ENCODE peak calls at places on chromosomes 12 and 14, in nine cellular contexts. Z is CD8-positive, alpha-beta T cell; Q is Panc1; Y is tibial nerve; N is cardiac fibroblast; L is AG09319; W is WTC11; T is fibroblast of pulmonary artery; G is HFF-Myc. D is an unnamed sample.

GRCh38 chr12:100554608-100555077 is 18.8 kb upstream of the GAS2L3 start:
- DNase-seq in Z (no peak), Q (peak; percentile 58), L (peak; percentile 59), T (peak; percentile 95), Y (peak; percentile 86), N (peak; percentile 95), W (no peak), G (peak; percentile 89), D (no peak)

GRCh38 chr14:94823556-94824341 is 53.8 kb upstream of the GSC start:
- DNase-seq in N (peak; percentile 13), G (no peak), W (no peak), T (peak; percentile 0), Q (no peak), Z (no peak), Y (no peak), L (no peak), D (no peak)

GRCh38 chr12:116916122-116916521 is 5.4 kb downstream of the FBXW8 start:
- DNase-seq in G (no peak), N (peak; percentile 56), L (no peak), T (peak; percentile 41), Y (no peak), Q (no peak), Z (no peak), W (no peak), D (no peak)

GRCh38 chr12:990649-991349 is at the start of gene ERC1:
- DNase-seq in Z (peak; percentile 77), T (peak; percentile 92), G (peak; percentile 49), W (peak; percentile 79), N (peak; percentile 91), Q (no peak), Y (peak; percentile 73), L (peak; percentile 75), D (peak; percentile 76)

GRCh38 chr12:75329918-75330826 is at the start of gene CAPS2:
- DNase-seq in G (peak; percentile 26), N (peak; percentile 88), Z (peak; percentile 43), Y (peak; percentile 62), W (peak; percentile 84), L (peak; percentile 52), T (peak; percentile 83), Q (peak; percentile 36), D (peak; percentile 43)

GRCh38 chr12:45336762-45337596 is 121.1 kb downstream of the ANO6 start:
- DNase-seq in Z (no peak), N (peak; percentile 86), L (peak; percentile 45), T (peak; percentile 75), W (no peak), Q (no peak), G (peak; percentile 87), Y (no peak), D (no peak)

GRCh38 chr12:109677323-109677722 is 36.3 kb upstream of the FAM222A start:
- DNase-seq in Q (no peak), N (no peak), W (no peak), G (no peak), L (no peak), Y (no peak), Z (no peak), T (no peak), D (no peak)

GRCh38 chr14:60775296-60775695 is 40.7 kb downstream of the MNAT1 start:
- DNase-seq in W (no peak), L (no peak), G (no peak), Z (no peak), Q (no peak), Y (no peak), N (peak; percentile 79), T (peak; percentile 61), D (no peak)

GRCh38 chr14:92785601-92786426 is 8.3 kb upstream of the GOLGA5 start:
- DNase-seq in T (peak; percentile 90), W (no peak), Y (no peak), L (peak; percentile 38), Z (no peak), Q (no peak), G (peak; percentile 59), N (peak; percentile 89), D (no peak)

GRCh38 chr12:12975322-12976077 is 23.5 kb upstream of the GPRC5D start:
- DNase-seq in Z (no peak), G (no peak), T (peak; percentile 59), Q (no peak), N (peak; percentile 72), W (peak; percentile 62), Y (no peak), L (no peak), D (no peak)

DNA sequence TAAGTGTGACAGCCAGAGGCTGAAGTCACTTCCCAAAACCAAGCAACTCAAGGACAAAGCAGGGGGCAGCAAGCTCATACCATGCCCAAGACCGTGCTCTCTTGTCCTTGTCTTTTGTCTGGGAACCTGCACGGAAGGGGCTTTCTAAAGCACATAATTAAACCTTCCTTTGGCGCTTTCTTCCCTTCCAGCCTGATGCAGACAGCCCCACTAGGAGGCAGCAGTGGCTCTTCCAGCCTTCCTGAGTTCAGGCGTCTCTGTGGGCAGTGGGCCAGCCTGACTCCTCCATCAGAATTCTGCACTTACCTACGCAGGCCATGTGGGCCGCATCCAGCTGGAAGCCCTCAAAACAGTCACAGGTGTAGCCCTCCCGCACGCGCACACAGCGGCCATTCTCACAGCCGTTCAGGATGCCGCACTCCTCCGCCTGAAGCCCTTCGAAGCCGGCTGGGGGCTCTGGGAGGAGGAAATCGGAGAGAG is 7.6 kb downstream of the ISCA2 start:
- DNase-seq in Z (no peak), T (peak; percentile 86), W (peak; percentile 79), Q (no peak), N (peak; percentile 72), L (peak; percentile 29), G (peak; percentile 59), Y (peak; percentile 75), D (no peak)
- TF ChIP-seq CTCF in Z (no peak), T (peak; percentile 96), W (peak; percentile 29), Q (peak; percentile 62), N (peak; percentile 79), L (peak; percentile 77), G (peak; percentile 96), Y (peak; percentile 81), D (peak; percentile 57)

DNA sequence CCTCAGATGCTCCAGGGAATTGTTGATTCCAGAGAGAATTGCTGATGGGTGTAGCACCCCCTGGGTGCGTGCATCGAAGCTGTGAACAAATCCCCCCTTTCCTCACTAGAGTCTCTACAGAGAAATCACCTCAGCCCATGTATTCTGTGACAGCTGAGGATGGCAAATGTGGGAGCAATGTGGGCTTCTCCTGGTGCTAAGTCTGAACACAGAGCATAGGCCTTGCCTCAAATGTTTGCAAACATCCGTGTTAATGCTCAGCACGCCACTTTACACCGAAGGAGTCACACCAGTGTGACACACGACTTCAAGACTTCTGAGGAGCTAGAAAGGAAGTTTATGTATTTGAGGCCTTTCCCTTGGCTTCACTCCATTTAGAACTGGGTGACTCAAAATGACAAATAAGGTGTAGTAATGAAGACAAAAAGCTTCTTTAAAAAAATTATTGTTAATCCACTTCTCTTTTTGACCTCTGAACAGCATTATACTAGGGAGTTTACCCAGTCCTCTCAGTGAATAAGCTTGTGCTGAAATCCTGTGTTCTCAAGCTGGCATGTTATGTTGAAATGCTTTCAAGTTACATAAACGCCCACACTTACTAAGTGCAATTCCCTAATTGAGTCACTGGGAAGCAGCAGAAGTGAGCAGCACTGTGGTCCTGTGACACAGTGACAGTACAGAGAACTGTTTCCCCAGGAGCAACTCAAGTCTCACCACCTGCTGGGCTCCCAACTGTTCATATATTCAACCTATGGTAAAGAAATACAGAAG is 92.9 kb downstream of the FAR2 start:
- DNase-seq in Z (no peak), G (peak; percentile 50), T (peak; percentile 86), N (peak; percentile 93), L (peak; percentile 28), W (no peak), Y (peak; percentile 42), Q (peak; percentile 80), D (no peak)
- TF ChIP-seq CTCF in Z (no peak), G (no peak), T (peak; percentile 28), N (peak; percentile 14), L (peak; percentile 1), W (no peak), Y (no peak), Q (peak; percentile 11), D (no peak)

GRCh38 chr14:104187931-104188726 is 49.7 kb downstream of the KIF26A start:
- DNase-seq in G (no peak), N (no peak), Y (no peak), T (no peak), Z (no peak), W (no peak), Q (no peak), L (no peak), D (no peak)

GRCh38 chr14:104184911-104185499 is 46.6 kb downstream of the KIF26A start:
- DNase-seq in N (no peak), Z (no peak), T (peak; percentile 25), W (no peak), G (no peak), Q (no peak), L (no peak), Y (no peak), D (no peak)

GRCh38 chr14:104185916-104186495 is 47.6 kb downstream of the KIF26A start:
- DNase-seq in W (no peak), L (no peak), Y (no peak), T (no peak), Q (no peak), N (no peak), Z (no peak), G (no peak), D (no peak)

GRCh38 chr14:104187121-104187889 is 48.9 kb downstream of the KIF26A start:
- DNase-seq in N (no peak), W (no peak), T (no peak), Q (no peak), G (no peak), Y (no peak), Z (no peak), L (no peak), D (no peak)

DNA sequence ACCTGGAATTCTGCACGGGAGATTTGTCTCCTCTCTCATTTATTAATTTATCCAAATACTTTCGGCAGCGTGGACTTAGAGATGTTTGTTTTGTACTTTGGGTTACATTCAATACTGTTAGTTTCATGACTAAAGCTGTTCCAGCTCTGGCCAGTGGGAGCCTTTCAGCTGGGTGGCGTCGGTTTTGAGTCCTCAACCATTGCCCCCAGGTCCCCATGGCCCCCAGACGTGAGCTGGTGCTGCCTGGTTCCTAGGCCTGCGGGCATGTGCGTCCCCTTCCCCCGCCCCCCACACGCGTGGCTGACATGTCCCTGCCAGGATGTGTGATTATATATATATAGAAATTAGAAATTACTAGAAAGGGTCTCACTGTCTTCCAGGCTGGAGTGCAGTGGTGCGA is 48.2 kb downstream of the KIF26A start:
- DNase-seq in Z (no peak), G (no peak), Q (no peak), T (no peak), W (no peak), L (no peak), Y (no peak), N (no peak), D (no peak)
- TF ChIP-seq CTCF in Z (no peak), G (no peak), Q (no peak), T (no peak), W (no peak), L (no peak), Y (no peak), N (no peak), D (no peak)

DNA sequence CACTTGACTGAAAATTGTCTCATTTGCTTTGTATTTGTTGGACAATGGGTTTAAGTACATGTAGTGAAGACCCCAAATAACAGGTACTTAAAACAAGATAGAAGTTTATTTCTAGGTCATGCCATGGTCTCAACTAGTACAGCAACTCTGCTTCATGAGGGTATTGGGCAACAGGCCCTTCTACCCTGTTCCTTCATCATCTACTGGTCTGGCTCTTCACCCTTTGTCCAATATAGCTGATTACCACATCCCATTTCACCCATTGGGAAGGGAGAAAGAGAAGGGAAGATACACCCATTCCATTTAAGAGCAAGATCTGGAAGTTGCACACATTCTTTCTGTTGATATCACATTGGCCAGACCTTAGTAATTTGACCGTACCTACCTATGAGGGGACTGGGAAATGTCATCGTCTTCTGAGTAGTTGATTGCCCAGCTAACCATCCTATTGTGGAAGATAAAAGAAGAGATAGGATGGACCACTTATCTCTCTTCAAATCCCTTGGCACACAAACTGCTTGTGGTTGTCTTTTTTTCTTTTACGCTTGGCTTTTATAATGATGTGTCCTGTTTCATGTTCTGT is 104.6 kb downstream of the DIP2B start:
- DNase-seq in Y (no peak), L (no peak), G (no peak), T (no peak), Q (no peak), W (no peak), N (no peak), Z (no peak), D (no peak)
- TF ChIP-seq CTCF in Y (no peak), L (no peak), G (no peak), T (no peak), Q (no peak), W (no peak), N (no peak), Z (no peak), D (no peak)